ENCODE peak calls at places on chromosome 2, in seven cellular contexts. P is GM23338, I is suprapubic skin, H is H1, B is HL-60, R is GM12891, U is stomach. A is an unnamed sample.

GRCh38 chr2:71932780-71933466 is 214.7 kb downstream of the CYP26B1 start:
- DNase-seq in P (no peak), I (no peak), H (no peak), B (no peak), R (no peak), U (no peak), A (peak)

GRCh38 chr2:241066893-241067341 is 35.2 kb downstream of the MTERF4 start:
- DNase-seq in P (peak), I (no peak), H (no peak), B (no peak), R (no peak), U (no peak), A (no peak)

GRCh38 chr2:190119257-190119656 is 56.7 kb upstream of the MSTN start:
- DNase-seq in P (peak), I (no peak), H (peak), B (no peak), R (no peak), U (no peak), A (no peak)

GRCh38 chr2:191705726-191706125 is 27.8 kb downstream of the NABP1 start:
- DNase-seq in P (no peak), I (no peak), H (no peak), B (no peak), R (no peak), U (no peak), A (no peak)

GRCh38 chr2:46925444-46926351 is 10.1 kb upstream of the MCFD2 start:
- DNase-seq in P (peak), I (no peak), H (no peak), B (no peak), R (no peak), U (no peak), A (no peak)

GRCh38 chr2:65161551-65162100 is 31.7 kb upstream of the RAB1A start:
- DNase-seq in P (peak), I (no peak), H (no peak), B (no peak), R (no peak), U (no peak), A (no peak)

GRCh38 chr2:46006634-46007033 is 290.6 kb upstream of the EPAS1 start:
- DNase-seq in P (no peak), I (no peak), H (no peak), B (no peak), R (no peak), U (no peak), A (no peak)

GRCh38 chr2:140892429-140892828 is 1238.4 kb downstream of the LRP1B start:
- DNase-seq in P (no peak), I (no peak), H (no peak), B (no peak), R (no peak), U (no peak), A (no peak)

GRCh38 chr2:95346738-95347671 is 49.9 kb downstream of the KCNIP3 start:
- DNase-seq in P (peak), I (no peak), H (no peak), B (no peak), R (no peak), U (peak), A (peak)

GRCh38 chr2:169775765-169776482 is 22.7 kb upstream of the SSB start:
- DNase-seq in P (no peak), I (no peak), H (no peak), B (no peak), R (no peak), U (no peak), A (no peak)

GRCh38 chr2:61277756-61278155 is 115.8 kb downstream of the C2orf74 start:
- DNase-seq in P (peak), I (no peak), H (no peak), B (no peak), R (no peak), U (no peak), A (no peak)

GRCh38 chr2:38092196-38092902 is 16.4 kb upstream of the CYP1B1 start:
- DNase-seq in P (no peak), I (peak), H (no peak), B (no peak), R (no peak), U (no peak), A (no peak)

GRCh38 chr2:204452464-204453023 is 92.7 kb upstream of the PARD3B start:
- DNase-seq in P (peak), I (no peak), H (no peak), B (no peak), R (no peak), U (no peak), A (no peak)

GRCh38 chr2:8984152-8984551 is 19.3 kb downstream of the MBOAT2 start:
- DNase-seq in P (no peak), I (no peak), H (no peak), B (no peak), R (no peak), U (no peak), A (no peak)

GRCh38 chr2:41668529-41668928 is 379.3 kb upstream of the PKDCC start:
- DNase-seq in P (peak), I (no peak), H (no peak), B (no peak), R (no peak), U (no peak), A (no peak)

GRCh38 chr2:46010925-46011490 is 286.2 kb upstream of the EPAS1 start:
- DNase-seq in P (peak), I (no peak), H (no peak), B (no peak), R (no peak), U (no peak), A (no peak)

GRCh38 chr2:188403676-188404075 is 112.0 kb downstream of the GULP1 start:
- DNase-seq in P (no peak), I (no peak), H (no peak), B (no peak), R (no peak), U (no peak), A (no peak)

GRCh38 chr2:134320930-134321329 is 67.1 kb downstream of the MGAT5 start:
- DNase-seq in P (no peak), I (no peak), H (no peak), B (peak), R (no peak), U (no peak), A (no peak)

GRCh38 chr2:13334545-13334944 is 617.8 kb downstream of the TRIB2 start:
- DNase-seq in P (no peak), I (no peak), H (no peak), B (no peak), R (no peak), U (no peak), A (no peak)

GRCh38 chr2:195520671-195521155 is 136.3 kb upstream of the SLC39A10 start:
- DNase-seq in P (peak), I (no peak), H (no peak), B (no peak), R (no peak), U (no peak), A (no peak)

GRCh38 chr2:47313141-47313691 is 89.7 kb upstream of the MSH2 start:
- DNase-seq in P (peak), I (no peak), H (no peak), B (no peak), R (no peak), U (peak), A (no peak)

GRCh38 chr2:203673933-203674332 is 32.5 kb upstream of the CD28 start:
- DNase-seq in P (no peak), I (peak), H (no peak), B (peak), R (peak), U (no peak), A (no peak)

GRCh38 chr2:8481463-8482009 is 200.3 kb upstream of the ID2 start:
- DNase-seq in P (no peak), I (no peak), H (no peak), B (peak), R (no peak), U (no peak), A (no peak)

GRCh38 chr2:231470246-231470900 is 6.1 kb upstream of the NCL start:
- DNase-seq in P (no peak), I (no peak), H (no peak), B (no peak), R (no peak), U (no peak), A (no peak)

GRCh38 chr2:237364655-237365054 is 49.3 kb downstream of the COL6A3 start:
- DNase-seq in P (no peak), I (no peak), H (no peak), B (no peak), R (no peak), U (no peak), A (no peak)

GRCh38 chr2:131045925-131046579 is 47.2 kb downstream of the FAM168B start:
- DNase-seq in P (no peak), I (peak), H (no peak), B (no peak), R (no peak), U (peak), A (no peak)

GRCh38 chr2:232532406-232532805 is 6.4 kb downstream of the CHRND start:
- DNase-seq in P (no peak), I (no peak), H (no peak), B (no peak), R (no peak), U (no peak), A (no peak)

GRCh38 chr2:4695281-4695861 is 992.0 kb downstream of the DCDC2C start:
- DNase-seq in P (no peak), I (no peak), H (no peak), B (no peak), R (no peak), U (no peak), A (no peak)

GRCh38 chr2:217902281-217903141 is 100.3 kb downstream of the TNS1 start:
- DNase-seq in P (no peak), I (peak), H (no peak), B (peak), R (no peak), U (peak), A (peak)

GRCh38 chr2:74325815-74326214 is 17.4 kb downstream of the SLC4A5 start:
- DNase-seq in P (no peak), I (no peak), H (no peak), B (no peak), R (no peak), U (no peak), A (no peak)

GRCh38 chr2:176130917-176131616 is 1.6 kb downstream of the HOXD8 start:
- DNase-seq in P (no peak), I (no peak), H (no peak), B (no peak), R (no peak), U (no peak), A (no peak)

GRCh38 chr2:118699816-118700215 is 147.6 kb downstream of the EN1 start:
- DNase-seq in P (no peak), I (no peak), H (no peak), B (no peak), R (no peak), U (no peak), A (no peak)

GRCh38 chr2:21836261-21836660 is 712.5 kb downstream of the TDRD15 start:
- DNase-seq in P (no peak), I (no peak), H (no peak), B (no peak), R (no peak), U (no peak), A (no peak)

GRCh38 chr2:215556979-215557378 is 121.1 kb upstream of the FN1 start:
- DNase-seq in P (no peak), I (no peak), H (no peak), B (no peak), R (no peak), U (no peak), A (no peak)

GRCh38 chr2:235908826-235909225 is 259.4 kb downstream of the GBX2 start:
- DNase-seq in P (no peak), I (no peak), H (no peak), B (no peak), R (peak), U (no peak), A (no peak)

GRCh38 chr2:46200100-46200690 is 97.0 kb upstream of the EPAS1 start:
- DNase-seq in P (no peak), I (no peak), H (no peak), B (no peak), R (no peak), U (no peak), A (no peak)

GRCh38 chr2:69816923-69817542 is 12.4 kb upstream of the GMCL1 start:
- DNase-seq in P (peak), I (peak), H (peak), B (peak), R (peak), U (peak), A (no peak)

GRCh38 chr2:36322108-36322507 is 33.5 kb upstream of the CRIM1 start:
- DNase-seq in P (peak), I (no peak), H (no peak), B (no peak), R (no peak), U (no peak), A (no peak)

DNA sequence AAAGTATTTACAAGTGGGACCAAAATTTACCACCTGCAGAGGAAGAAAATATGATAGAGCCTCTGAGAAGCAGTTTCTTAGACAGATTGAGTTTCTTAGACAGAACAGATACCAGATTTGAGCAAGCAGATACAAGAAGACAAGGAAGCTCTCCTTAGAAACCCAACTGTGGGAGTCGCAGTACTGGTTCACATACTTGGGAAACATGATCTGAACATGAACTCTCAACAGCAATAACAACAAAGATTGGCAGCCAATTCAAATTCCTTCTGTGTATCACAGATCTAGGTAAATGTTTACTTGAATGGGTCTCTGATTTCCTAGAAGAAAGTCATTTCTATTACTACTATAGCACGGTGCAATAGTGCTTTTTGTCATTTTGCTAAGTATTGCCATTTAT is 82.1 kb downstream of the OLA1 start:
- DNase-seq in P (no peak), I (no peak), H (no peak), B (no peak), R (no peak), U (no peak), A (no peak)
- TF ChIP-seq POLR2AphosphoS5 in P (no peak), I (no peak), H (no peak), B (no peak), R (no peak), U (no peak), A (no peak)

GRCh38 chr2:181052523-181052891 is 72.1 kb downstream of the UBE2E3 start:
- DNase-seq in P (no peak), I (no peak), H (no peak), B (no peak), R (no peak), U (no peak), A (no peak)

GRCh38 chr2:181054256-181054655 is 73.9 kb downstream of the UBE2E3 start:
- DNase-seq in P (no peak), I (no peak), H (no peak), B (no peak), R (no peak), U (no peak), A (no peak)

GRCh38 chr2:181058378-181059269 is 78.2 kb downstream of the UBE2E3 start:
- DNase-seq in P (peak), I (no peak), H (no peak), B (peak), R (no peak), U (no peak), A (no peak)

GRCh38 chr2:181051861-181052522 is 71.6 kb downstream of the UBE2E3 start:
- DNase-seq in P (no peak), I (no peak), H (no peak), B (no peak), R (no peak), U (no peak), A (no peak)

GRCh38 chr2:181054843-181055242 is 74.4 kb downstream of the UBE2E3 start:
- DNase-seq in P (no peak), I (no peak), H (no peak), B (no peak), R (no peak), U (no peak), A (no peak)
- TF ChIP-seq POLR2AphosphoS5 in P (no peak), I (no peak), H (no peak), B (no peak), R (no peak), U (no peak), A (no peak)

GRCh38 chr2:27249077-27249890 is 13.6 kb downstream of the SLC30A3 start:
- DNase-seq in P (no peak), I (no peak), H (no peak), B (no peak), R (no peak), U (no peak), A (no peak)
- TF ChIP-seq POLR2AphosphoS5 in P (no peak), I (no peak), H (peak), B (no peak), R (no peak), U (no peak), A (no peak)

GRCh38 chr2:19070866-19071265 is 287.6 kb downstream of the OSR1 start:
- DNase-seq in P (no peak), I (no peak), H (no peak), B (no peak), R (no peak), U (no peak), A (no peak)
- TF ChIP-seq POLR2AphosphoS5 in P (no peak), I (no peak), H (no peak), B (no peak), R (no peak), U (no peak), A (peak)

DNA sequence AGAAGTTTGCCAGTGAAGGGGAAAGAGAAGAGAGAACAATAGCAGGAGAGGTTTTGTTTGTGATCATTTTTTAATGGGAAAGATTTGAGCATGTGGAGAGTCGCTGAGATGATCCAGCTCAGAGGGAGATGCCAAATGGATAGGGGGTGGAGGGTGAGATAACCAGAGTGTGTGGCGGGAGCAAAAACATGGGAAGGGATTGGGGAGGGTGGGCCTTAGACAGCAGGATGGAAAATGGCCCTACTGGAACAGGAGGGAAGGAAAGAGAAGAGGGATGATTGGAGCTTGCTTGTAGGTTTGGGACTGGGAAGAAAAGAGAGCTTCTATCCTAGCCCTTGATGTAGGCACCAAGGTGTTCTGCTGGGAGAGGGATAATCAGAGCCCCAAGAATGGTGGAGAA is 269.8 kb downstream of the GLI2 start:
- DNase-seq in P (no peak), I (no peak), H (no peak), B (no peak), R (no peak), U (no peak), A (no peak)
- TF ChIP-seq POLR2AphosphoS5 in P (no peak), I (no peak), H (no peak), B (no peak), R (no peak), U (no peak), A (no peak)

GRCh38 chr2:85549826-85550225 is 10.9 kb downstream of the MAT2A start:
- DNase-seq in P (peak), I (no peak), H (no peak), B (no peak), R (no peak), U (no peak), A (no peak)

GRCh38 chr2:85547859-85548607 is 9.1 kb downstream of the MAT2A start:
- DNase-seq in P (no peak), I (peak), H (no peak), B (no peak), R (no peak), U (no peak), A (no peak)

GRCh38 chr2:85550476-85550875 is 10.8 kb downstream of the GGCX start:
- DNase-seq in P (no peak), I (no peak), H (no peak), B (peak), R (no peak), U (no peak), A (no peak)

GRCh38 chr2:85548608-85548900 is 9.6 kb downstream of the MAT2A start:
- DNase-seq in P (no peak), I (no peak), H (no peak), B (no peak), R (no peak), U (no peak), A (no peak)

GRCh38 chr2:85549095-85549494 is 10.1 kb downstream of the MAT2A start:
- DNase-seq in P (no peak), I (no peak), H (no peak), B (no peak), R (no peak), U (no peak), A (no peak)
- TF ChIP-seq POLR2AphosphoS5 in P (no peak), I (no peak), H (no peak), B (no peak), R (no peak), U (no peak), A (no peak)

DNA sequence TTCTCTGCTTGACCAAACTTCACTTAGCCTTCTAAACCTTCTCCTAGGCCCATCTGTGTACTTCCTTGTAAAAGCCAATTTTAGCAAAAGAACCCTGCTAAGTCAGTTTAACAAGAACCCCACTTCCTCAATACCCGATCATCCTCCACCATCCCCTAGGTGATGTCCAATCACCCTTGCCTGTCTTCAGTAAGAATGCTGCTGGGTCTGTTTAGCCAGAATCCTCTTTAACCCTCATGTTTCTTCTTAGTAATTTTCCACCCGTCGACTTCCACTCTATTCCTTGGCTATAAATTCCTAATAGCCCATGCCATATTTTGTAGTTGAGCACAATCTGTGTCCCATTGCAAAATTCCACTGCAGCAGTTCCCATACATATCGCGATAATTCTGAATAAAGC is 780.0 kb upstream of the RAB6C start:
- DNase-seq in P (no peak), I (no peak), H (no peak), B (no peak), R (no peak), U (no peak), A (no peak)
- TF ChIP-seq POLR2AphosphoS5 in P (no peak), I (no peak), H (no peak), B (no peak), R (no peak), U (no peak), A (no peak)

GRCh38 chr2:142843731-142844130 is 33.7 kb upstream of the KYNU start:
- DNase-seq in P (peak), I (no peak), H (no peak), B (no peak), R (no peak), U (no peak), A (no peak)
- TF ChIP-seq POLR2AphosphoS5 in P (no peak), I (no peak), H (no peak), B (no peak), R (no peak), U (no peak), A (no peak)

A was measured in vagina.